ENCODE peak calls at places on chromosomes 13 and 19, in eight cellular contexts. X is adrenal gland, I is AG04450, V is choroid plexus epithelial cell, T is GM13977, K is transverse colon, G is astrocyte of the cerebellum, S is fibroblast of mammary gland. P is an unnamed sample.

GRCh38 chr19:8615813-8616596 is 5.5 kb upstream of the ADAMTS10 start:
- DNase-seq in G (no peak), K (peak), V (peak), S (peak), X (peak), T (peak), I (no peak), P (peak)

GRCh38 chr13:22316494-22317025 is 645.7 kb downstream of the FGF9 start:
- DNase-seq in K (peak), G (no peak), X (no peak), I (no peak), V (no peak), S (no peak), T (no peak), P (no peak)

GRCh38 chr13:30880756-30881155 is 25.3 kb upstream of the MEDAG start:
- DNase-seq in S (peak), V (peak), X (peak), G (peak), T (no peak), K (no peak), I (peak), P (no peak)

GRCh38 chr19:4316940-4317339 is 12.5 kb downstream of the FSD1 start:
- DNase-seq in G (no peak), X (no peak), T (no peak), V (peak), S (no peak), I (no peak), K (no peak), P (no peak)

GRCh38 chr13:37134411-37135041 is 29.1 kb upstream of the CSNK1A1L start:
- DNase-seq in V (peak), T (no peak), S (peak), I (peak), X (no peak), K (no peak), G (peak), P (no peak)

GRCh38 chr19:49520705-49521319 is 7.0 kb upstream of the RCN3 start:
- DNase-seq in K (no peak), T (no peak), X (peak), G (no peak), I (no peak), V (no peak), S (peak), P (no peak)

GRCh38 chr19:16509141-16510061 is 13.2 kb downstream of the C19orf44 start:
- DNase-seq in K (no peak), X (peak), V (no peak), T (no peak), I (peak), G (peak), S (peak), P (no peak)

GRCh38 chr13:97879646-97880297 is 73.7 kb upstream of the IPO5 start:
- DNase-seq in T (no peak), X (no peak), S (peak), K (no peak), I (peak), G (peak), V (peak), P (no peak)

GRCh38 chr19:872266-872951 is 12.9 kb downstream of the CFD start:
- DNase-seq in T (peak), G (no peak), K (peak), X (peak), S (peak), I (no peak), V (peak), P (no peak)

GRCh38 chr19:23949611-23950010 is 34.9 kb downstream of the ZNF726 start:
- DNase-seq in I (no peak), T (no peak), G (no peak), S (peak), V (peak), X (no peak), K (no peak), P (no peak)

GRCh38 chr19:6058411-6059201 is 51.7 kb downstream of the RFX2 start:
- DNase-seq in X (no peak), G (no peak), V (no peak), K (peak), I (no peak), S (no peak), T (no peak), P (no peak)

GRCh38 chr13:30654430-30654829 is 36.7 kb downstream of the USPL1 start:
- DNase-seq in I (no peak), S (no peak), X (no peak), T (no peak), G (no peak), V (no peak), K (no peak), P (no peak)

GRCh38 chr13:87884874-87885273 is 213.7 kb downstream of the SLITRK5 start:
- DNase-seq in I (peak), V (peak), X (no peak), K (no peak), S (peak), T (no peak), G (peak), P (no peak)

GRCh38 chr13:41411536-41411935 is 45.8 kb upstream of the RGCC start:
- DNase-seq in K (no peak), I (peak), V (peak), S (peak), T (no peak), G (peak), X (no peak), P (no peak)

GRCh38 chr13:41407380-41407779 is 50.0 kb upstream of the RGCC start:
- DNase-seq in S (peak), I (no peak), X (no peak), V (no peak), T (no peak), K (no peak), G (no peak), P (no peak)

GRCh38 chr13:83618966-83619365 is 263.3 kb downstream of the SLITRK1 start:
- DNase-seq in S (peak), V (peak), K (no peak), X (no peak), T (no peak), I (no peak), G (peak), P (no peak)

GRCh38 chr13:51152713-51153112 is 41.6 kb upstream of the C13orf42 start:
- DNase-seq in K (no peak), G (no peak), V (peak), X (no peak), I (no peak), S (peak), T (no peak), P (no peak)

GRCh38 chr19:44741841-44742352 is 6.6 kb upstream of the BCL3 start:
- DNase-seq in S (peak), X (peak), V (peak), I (peak), T (no peak), G (peak), K (peak), P (peak)

GRCh38 chr13:94588575-94588974 is 7.4 kb downstream of the TGDS start:
- DNase-seq in K (no peak), I (no peak), G (no peak), X (no peak), T (no peak), V (no peak), S (no peak), P (no peak)

GRCh38 chr19:7832781-7833180 is 2.8 kb downstream of the EVI5L start:
- DNase-seq in G (no peak), V (no peak), X (no peak), T (no peak), K (no peak), I (no peak), S (no peak), P (no peak)

GRCh38 chr19:42175952-42176648 is 41.4 kb downstream of the DEDD2 start:
- DNase-seq in S (no peak), I (no peak), K (no peak), T (no peak), V (peak), X (peak), G (no peak), P (no peak)

GRCh38 chr19:7916137-7916907 is 1.7 kb downstream of the TGFBR3L start:
- DNase-seq in I (no peak), S (no peak), V (no peak), T (peak), X (no peak), K (peak), G (no peak), P (no peak)

GRCh38 chr13:34857561-34857960 is 84.5 kb upstream of the NBEA start:
- DNase-seq in V (no peak), X (no peak), I (no peak), G (no peak), T (no peak), S (no peak), K (no peak), P (no peak)

GRCh38 chr19:36097036-36097435 is 13.9 kb upstream of the OVOL3 start:
- DNase-seq in V (no peak), S (no peak), K (no peak), T (no peak), X (no peak), I (no peak), G (no peak), P (no peak)

GRCh38 chr19:518292-519231 is 11.3 kb downstream of the TPGS1 start:
- DNase-seq in X (no peak), K (peak), G (no peak), S (no peak), I (no peak), T (peak), V (no peak), P (no peak)

GRCh38 chr19:5624154-5624663 is 1.3 kb downstream of the SAFB start:
- DNase-seq in X (peak), K (peak), S (peak), V (peak), I (no peak), T (no peak), G (peak), P (no peak)

GRCh38 chr13:36778083-36778671 is 40.8 kb upstream of the RFXAP start:
- DNase-seq in V (peak), G (peak), K (no peak), S (peak), I (peak), T (no peak), X (no peak), P (no peak)

GRCh38 chr19:34560229-34560628 is 78.7 kb downstream of the WTIP start:
- DNase-seq in T (no peak), G (no peak), S (no peak), V (no peak), X (no peak), I (no peak), K (no peak), P (no peak)

GRCh38 chr19:34555447-34555846 is 73.9 kb downstream of the WTIP start:
- DNase-seq in X (no peak), S (peak), T (no peak), I (no peak), K (no peak), V (peak), G (no peak), P (no peak)

GRCh38 chr19:34559045-34559444 is 77.5 kb downstream of the WTIP start:
- DNase-seq in I (no peak), X (no peak), T (no peak), S (no peak), K (no peak), V (no peak), G (no peak), P (no peak)

GRCh38 chr19:34556500-34556899 is 74.9 kb downstream of the WTIP start:
- DNase-seq in G (no peak), T (no peak), V (peak), K (peak), X (no peak), S (peak), I (no peak), P (no peak)
- TF ChIP-seq CTCF in G (no peak), T (peak), V (peak), K (peak), X (no peak), S (peak), I (peak), P (no peak)

DNA sequence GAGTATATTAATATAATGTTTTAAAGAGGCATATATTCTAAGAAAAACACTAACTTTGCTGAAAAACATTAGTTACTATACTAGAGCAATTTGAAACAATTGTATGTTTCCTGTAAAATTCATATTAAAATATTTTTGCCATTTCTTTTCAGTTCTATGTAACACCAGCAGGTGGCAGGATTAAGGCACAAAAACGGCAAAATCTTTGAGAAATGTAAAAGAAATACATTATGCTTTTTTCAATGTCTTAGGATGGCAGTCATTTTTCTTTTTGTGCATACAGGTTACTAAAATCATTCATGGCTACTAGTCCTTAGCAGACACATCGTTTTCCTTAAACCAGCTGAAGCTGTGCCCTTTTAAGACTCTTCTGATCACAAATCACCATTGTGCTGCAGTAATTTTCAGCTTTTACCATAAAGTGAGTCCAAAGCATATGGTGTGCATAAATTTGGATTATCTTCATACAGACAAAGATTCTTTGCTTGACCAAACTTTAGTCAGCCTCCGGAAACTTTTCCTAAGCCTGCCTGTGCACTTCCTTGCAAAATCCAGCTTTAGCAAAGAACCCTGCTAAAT is 800.7 kb upstream of the SLITRK5 start:
- DNase-seq in X (no peak), V (peak), T (peak), I (no peak), K (no peak), S (peak), G (no peak), P (no peak)
- TF ChIP-seq CTCF in X (peak), V (peak), T (peak), I (peak), K (peak), S (peak), G (peak), P (no peak)

DNA sequence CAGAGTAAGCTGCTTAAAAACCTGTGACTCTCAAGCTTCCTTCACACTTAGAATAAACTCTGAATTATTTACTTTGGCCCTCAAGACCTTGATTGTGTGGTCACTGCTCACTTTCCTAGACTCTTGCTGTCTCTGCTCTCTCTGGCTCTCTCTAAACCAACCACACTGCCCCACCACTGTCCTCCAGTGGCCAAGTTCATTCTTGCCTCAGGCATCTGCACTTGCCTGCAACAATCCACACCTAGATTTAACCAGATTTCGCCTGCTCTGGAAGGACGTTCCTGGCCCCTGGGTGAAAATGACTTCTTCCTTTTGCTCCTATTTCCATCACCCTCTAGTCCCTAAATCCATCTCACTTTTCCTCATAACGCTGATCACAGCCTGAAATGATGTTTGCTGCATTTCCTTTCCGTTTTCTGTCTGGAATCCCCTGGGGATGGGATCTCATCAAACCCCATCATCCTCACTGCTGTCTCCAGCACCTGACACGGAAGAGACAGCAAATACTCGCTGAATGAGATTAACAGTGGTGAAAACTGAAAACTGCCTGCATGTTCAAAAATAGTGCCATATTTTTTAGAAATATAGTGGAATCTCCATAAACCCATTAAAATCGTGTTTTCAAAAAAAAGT is 232.6 kb downstream of the UQCRFS1 start:
- DNase-seq in V (peak), K (no peak), T (no peak), S (peak), G (no peak), X (no peak), I (no peak), P (no peak)
- TF ChIP-seq CTCF in V (peak), K (no peak), T (no peak), S (peak), G (peak), X (no peak), I (peak), P (no peak)

GRCh38 chr13:110136660-110137585 is 170.0 kb downstream of the COL4A1 start:
- DNase-seq in K (no peak), I (no peak), S (no peak), G (no peak), V (no peak), X (no peak), T (peak), P (no peak)

GRCh38 chr13:110137677-110138008 is 169.3 kb downstream of the COL4A1 start:
- DNase-seq in T (peak), V (no peak), S (peak), I (no peak), K (peak), X (peak), G (no peak), P (no peak)

GRCh38 chr13:110140099-110140498 is 166.9 kb downstream of the COL4A1 start:
- DNase-seq in K (no peak), I (no peak), V (no peak), T (no peak), X (no peak), G (no peak), S (no peak), P (no peak)

GRCh38 chr13:110138700-110139036 is 168.3 kb downstream of the COL4A1 start:
- DNase-seq in G (no peak), X (no peak), T (no peak), K (no peak), V (no peak), I (no peak), S (no peak), P (no peak)

GRCh38 chr13:110138009-110138699 is 168.8 kb downstream of the COL4A1 start:
- DNase-seq in G (no peak), K (peak), X (peak), V (peak), S (peak), I (no peak), T (peak), P (peak)
- TF ChIP-seq CTCF in G (peak), K (no peak), X (peak), V (peak), S (no peak), I (no peak), T (no peak), P (no peak)